ENCODE peak calls at places on chromosomes 16 and 17, in nine cellular contexts. Z is fibroblast of lung, M is tibial artery, V is WTC11, X is fibroblast of pulmonary artery, Q is EH, T is memory B cell, L is IMR-90, D is transverse colon. H is an unnamed sample.

GRCh38 chr17:45643591-45643990 is 140.5 kb upstream of the CRHR1 start:
- DNase-seq in L (no peak), Q (no peak), D (no peak), V (no peak), Z (no peak), X (no peak), M (peak), T (no peak), H (no peak)

GRCh38 chr17:78272181-78272913 is 40.9 kb downstream of the TMEM235 start:
- DNase-seq in M (no peak), V (peak), L (peak), Z (peak), X (peak), T (peak), Q (peak), D (peak), H (peak)

GRCh38 chr17:44952946-44953475 is 5.4 kb upstream of the KIF18B start:
- DNase-seq in Z (no peak), X (no peak), D (no peak), V (no peak), Q (no peak), L (no peak), M (peak), T (no peak), H (no peak)

GRCh38 chr17:760371-760770 is 8.3 kb upstream of the GEMIN4 start:
- DNase-seq in M (no peak), D (no peak), Q (no peak), Z (no peak), T (no peak), L (no peak), X (no peak), V (no peak), H (no peak)

GRCh38 chr17:67290994-67291362 is 46.0 kb upstream of the HELZ start:
- DNase-seq in D (no peak), Z (no peak), L (no peak), V (no peak), X (no peak), M (no peak), T (no peak), Q (no peak), H (no peak)

GRCh38 chr16:60907645-60908044 is 1128.6 kb downstream of the CDH8 start:
- DNase-seq in T (no peak), V (no peak), M (no peak), Z (no peak), X (no peak), Q (no peak), D (no peak), L (no peak), H (no peak)

GRCh38 chr16:72285728-72286127 is 113.8 kb upstream of the PMFBP1 start:
- DNase-seq in M (no peak), V (no peak), L (peak), D (no peak), Q (no peak), T (no peak), X (no peak), Z (peak), H (no peak)

GRCh38 chr16:78990309-78990701 is 610.2 kb downstream of the MAF start:
- DNase-seq in V (no peak), T (peak), X (no peak), D (no peak), L (no peak), M (no peak), Q (no peak), Z (no peak), H (no peak)

GRCh38 chr16:27437946-27438345 is 36.0 kb downstream of the IL21R start:
- DNase-seq in Q (no peak), M (peak), Z (no peak), D (no peak), X (no peak), T (no peak), V (no peak), L (no peak), H (no peak)

GRCh38 chr17:10327640-10328039 is 45.2 kb downstream of the MYH13 start:
- DNase-seq in V (peak), T (peak), Q (peak), X (peak), L (peak), M (peak), D (peak), Z (peak), H (peak)

GRCh38 chr16:79229371-79229770 is 371.2 kb downstream of the MAF start:
- DNase-seq in Z (no peak), X (no peak), T (no peak), D (no peak), L (no peak), M (no peak), V (no peak), Q (no peak), H (no peak)

GRCh38 chr16:88903267-88903666 is 36.8 kb upstream of the PABPN1L start:
- DNase-seq in Z (no peak), Q (no peak), T (no peak), V (no peak), X (no peak), L (no peak), M (no peak), D (no peak), H (no peak)

GRCh38 chr17:36755586-36755985 is 154.2 kb downstream of the MRM1 start:
- DNase-seq in V (peak), T (no peak), L (no peak), D (peak), Q (peak), Z (no peak), X (peak), M (no peak), H (peak)

GRCh38 chr17:62995377-62995885 is 29.4 kb downstream of the TANC2 start:
- DNase-seq in Z (peak), D (peak), X (peak), L (peak), Q (peak), M (no peak), V (peak), T (no peak), H (no peak)

GRCh38 chr16:2983706-2984136 is 3.5 kb upstream of the PKMYT1 start:
- DNase-seq in D (peak), T (peak), M (peak), L (peak), Q (peak), X (peak), V (peak), Z (peak), H (peak)

GRCh38 chr16:67164599-67165061 is at the start of gene HSF4:
- DNase-seq in V (no peak), Q (peak), D (peak), L (no peak), M (peak), Z (no peak), T (no peak), X (no peak), H (peak)

GRCh38 chr17:18314059-18314730 is 599 bp downstream of the TOP3A start:
- DNase-seq in Z (peak), Q (peak), X (peak), L (peak), D (no peak), M (no peak), V (no peak), T (no peak), H (no peak)

GRCh38 chr17:4678448-4679026 is 25.4 kb downstream of the PELP1 start:
- DNase-seq in T (no peak), Q (peak), M (no peak), V (no peak), L (peak), X (peak), D (no peak), Z (peak), H (no peak)

GRCh38 chr17:81346090-81346907 is 49.0 kb upstream of the BAHCC1 start:
- DNase-seq in T (peak), D (peak), V (peak), Q (peak), M (peak), L (peak), Z (peak), X (peak), H (peak)

GRCh38 chr16:17607624-17608023 is 136.9 kb upstream of the XYLT1 start:
- DNase-seq in Z (no peak), D (no peak), M (no peak), X (no peak), T (no peak), L (no peak), Q (no peak), V (no peak), H (no peak)

GRCh38 chr17:75373290-75373689 is 32.2 kb downstream of the GRB2 start:
- DNase-seq in Q (no peak), T (no peak), X (no peak), D (no peak), V (no peak), M (no peak), Z (no peak), L (no peak), H (no peak)

GRCh38 chr16:69922200-69922599 is 28.9 kb upstream of the CLEC18A start:
- DNase-seq in D (no peak), X (no peak), Z (no peak), M (peak), T (no peak), V (no peak), Q (no peak), L (no peak), H (no peak)

GRCh38 chr16:19223235-19223847 is 55.3 kb downstream of the SYT17 start:
- DNase-seq in T (no peak), X (peak), D (peak), V (peak), L (peak), Z (no peak), M (no peak), Q (peak), H (peak)

GRCh38 chr16:65546353-65546791 is 424.5 kb upstream of the CDH11 start:
- DNase-seq in Q (peak), L (peak), Z (peak), D (no peak), V (no peak), X (peak), M (no peak), T (no peak), H (no peak)

GRCh38 chr16:75420987-75421819 is 12.1 kb downstream of the CFDP1 start:
- DNase-seq in V (peak), L (peak), M (peak), Q (peak), X (peak), T (no peak), Z (peak), D (peak), H (peak)

GRCh38 chr16:8931864-8932263 is 31.8 kb downstream of the USP7 start:
- DNase-seq in D (peak), Z (peak), M (no peak), L (peak), V (peak), X (peak), Q (peak), T (peak), H (peak)

GRCh38 chr16:14015948-14016347 is 55.2 kb upstream of the MRTFB start:
- DNase-seq in D (no peak), M (peak), X (peak), L (peak), Z (peak), Q (peak), T (no peak), V (no peak), H (no peak)

GRCh38 chr17:17041018-17041521 is 1.2 kb upstream of the MPRIP start:
- DNase-seq in Q (peak), M (peak), D (no peak), L (peak), V (no peak), X (no peak), T (no peak), Z (peak), H (peak)

GRCh38 chr17:81371910-81372760 is 23.1 kb upstream of the BAHCC1 start:
- DNase-seq in L (peak), Q (peak), V (peak), X (peak), Z (peak), T (no peak), M (no peak), D (peak), H (no peak)

GRCh38 chr17:69669441-69670178 is 255.1 kb downstream of the MAP2K6 start:
- DNase-seq in D (no peak), L (peak), T (no peak), X (no peak), V (no peak), Q (no peak), M (no peak), Z (peak), H (no peak)

GRCh38 chr17:13114601-13115024 is 96.8 kb upstream of the ELAC2 start:
- DNase-seq in Q (peak), X (peak), L (peak), V (peak), M (no peak), D (no peak), T (no peak), Z (peak), H (no peak)

GRCh38 chr16:83338941-83339340 is 468.8 kb upstream of the HSBP1 start:
- DNase-seq in V (no peak), Q (peak), X (peak), T (no peak), M (no peak), D (no peak), L (peak), Z (peak), H (no peak)

GRCh38 chr16:49700222-49700927 is 155.5 kb downstream of the ZNF423 start:
- DNase-seq in L (no peak), T (no peak), D (no peak), M (peak), X (no peak), Q (no peak), V (no peak), Z (peak), H (no peak)

GRCh38 chr17:82973456-82974135 is 105.8 kb upstream of the METRNL start:
- DNase-seq in X (no peak), M (no peak), Q (no peak), T (no peak), Z (no peak), D (no peak), L (no peak), V (no peak), H (no peak)

GRCh38 chr16:87201052-87201451 is 116.1 kb downstream of the C16orf95 start:
- DNase-seq in X (peak), V (no peak), Z (peak), D (peak), Q (peak), M (peak), T (no peak), L (peak), H (no peak)

GRCh38 chr17:1650731-1651558 is 1.3 kb upstream of the RILP start:
- DNase-seq in M (no peak), T (no peak), L (no peak), V (no peak), D (peak), Q (no peak), X (no peak), Z (no peak), H (peak)

GRCh38 chr17:76474238-76474637 is 6.8 kb downstream of the AANAT start:
- DNase-seq in X (no peak), M (no peak), D (no peak), Q (no peak), V (no peak), L (no peak), T (no peak), Z (no peak), H (no peak)

H was measured in left colon.